ENCODE peak calls at places on chromosomes 1 and 21, in six cellular contexts. E is heart left ventricle, N is small intestine, B is A673, V is tibial nerve, W is right cardiac atrium. J is an unnamed sample.

GRCh38 chr1:205595435-205595834 is 36.4 kb downstream of the ELK4 start:
- DNase-seq in E (no peak), W (no peak), N (no peak), B (no peak), V (no peak), J (no peak)

GRCh38 chr1:209999005-209999404 is 61.0 kb downstream of the SYT14 start:
- DNase-seq in V (no peak), B (peak; percentile 28), W (no peak), E (no peak), N (no peak), J (no peak)

GRCh38 chr1:235586992-235587391 is 62.6 kb downstream of the GNG4 start:
- DNase-seq in V (no peak), N (no peak), E (no peak), W (no peak), B (no peak), J (no peak)

GRCh38 chr1:241475688-241476087 is 43.9 kb downstream of the FH start:
- DNase-seq in B (no peak), E (no peak), V (no peak), N (no peak), W (no peak), J (no peak)

GRCh38 chr1:37661401-37661800 is 26.7 kb upstream of the RSPO1 start:
- DNase-seq in N (no peak), E (no peak), V (no peak), B (no peak), W (no peak), J (no peak)

GRCh38 chr1:8203056-8203455 is 114.9 kb upstream of the SLC45A1 start:
- DNase-seq in E (no peak), W (peak; percentile 49), B (no peak), N (no peak), V (no peak), J (no peak)

GRCh38 chr1:164649146-164649545 is 90.2 kb downstream of the PBX1 start:
- DNase-seq in W (no peak), N (no peak), V (no peak), B (no peak), E (no peak), J (no peak)

GRCh38 chr1:212108187-212108586 is 72.6 kb downstream of the DTL start:
- DNase-seq in W (no peak), V (no peak), B (no peak), N (peak; percentile 76), E (no peak), J (no peak)

GRCh38 chr1:12629521-12629956 is 11.5 kb upstream of the DHRS3 start:
- DNase-seq in N (no peak), W (no peak), V (no peak), E (no peak), B (no peak), J (peak; percentile 87)

GRCh38 chr1:10644307-10645128 is 151.9 kb downstream of the CASZ1 start:
- DNase-seq in B (no peak), N (no peak), E (no peak), W (peak; percentile 21), V (no peak), J (no peak)

GRCh38 chr1:21946836-21947587 is 9.9 kb upstream of the HSPG2 start:
- DNase-seq in N (peak; percentile 41), E (no peak), V (no peak), B (no peak), W (peak; percentile 74), J (peak; percentile 41)

GRCh38 chr1:156096640-156097391 is 14.6 kb upstream of the MEX3A start:
- DNase-seq in V (peak; percentile 88), W (peak; percentile 98), E (peak; percentile 91), B (peak; percentile 90), N (peak; percentile 84), J (peak; percentile 91)

GRCh38 chr1:39195166-39196111 is 9.1 kb upstream of the MACF1 start:
- DNase-seq in E (no peak), N (no peak), W (no peak), V (no peak), B (no peak), J (no peak)
- H3K4me1 ChIP-seq in E (peaks cover 30% of the 10 kb centered on the region), N (peaks cover 16% of the 10 kb centered on the region), W (peaks cover 2% of the 10 kb centered on the region), V (no peaks in the 10 kb centered on the region), B (peaks cover 61% of the 10 kb centered on the region), J (peaks cover 35% of the 10 kb centered on the region)

DNA sequence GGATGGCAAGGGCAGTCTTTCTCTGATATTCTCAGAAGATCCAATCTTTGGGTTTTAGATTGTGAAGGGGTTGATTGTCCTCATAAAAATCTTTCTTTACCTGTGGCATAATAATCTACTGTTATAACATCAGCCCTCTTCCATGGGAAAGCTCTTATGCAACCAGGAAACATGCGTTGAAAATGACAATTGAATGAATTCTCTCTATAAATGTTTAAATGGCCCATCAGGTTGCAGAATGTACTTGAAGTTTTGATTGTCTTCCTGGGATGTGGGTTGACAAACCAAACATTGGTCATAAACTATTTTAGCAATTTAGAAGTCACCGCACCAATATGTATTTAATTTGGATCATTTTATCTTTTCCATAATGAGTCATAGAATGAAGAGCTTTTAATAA is 31.7 kb upstream of the ITLN1 start:
- DNase-seq in B (no peak), E (no peak), W (no peak), V (no peak), N (no peak), J (no peak)
- H3K27me3 ChIP-seq in B (peaks cover 14% of the 10 kb centered on the region), E (no peaks in the 10 kb centered on the region), W (no peaks in the 10 kb centered on the region), V (no peaks in the 10 kb centered on the region), N (no peaks in the 10 kb centered on the region), J (no peaks in the 10 kb centered on the region)

GRCh38 chr1:243642936-243643335 is 207.1 kb downstream of the AKT3 start:
- DNase-seq in V (no peak), B (no peak), W (no peak), E (no peak), N (no peak), J (peak; percentile 5)
- H3K4me3 ChIP-seq in V (no peak overlapping the region), B (no peak overlapping the region), W (no peak overlapping the region), E (no peak overlapping the region), N (no peak overlapping the region), J (no peak overlapping the region)

DNA sequence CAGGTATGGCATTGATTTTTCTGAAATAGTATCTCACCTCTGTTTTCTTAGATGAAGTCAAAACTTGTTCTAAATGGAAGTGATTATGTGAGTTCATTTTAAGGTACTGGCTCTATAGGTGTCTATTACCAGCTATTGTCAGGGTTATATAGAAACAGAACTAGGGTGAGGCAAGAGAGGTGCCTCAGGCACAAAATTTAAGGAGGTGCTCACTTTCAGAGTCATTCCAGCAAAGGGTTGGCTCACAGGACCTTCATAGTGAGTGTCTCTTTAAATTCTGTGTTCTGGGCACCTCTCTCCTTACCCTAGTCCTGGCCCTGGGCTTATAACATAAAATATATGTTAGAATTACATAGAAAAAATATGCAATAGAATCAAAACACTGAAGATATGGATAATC is 49.3 kb downstream of the KIAA0319L start:
- DNase-seq in E (no peak), W (no peak), V (no peak), N (no peak), B (no peak), J (no peak)
- H3K4me1 ChIP-seq in E (peaks cover 40% of the 10 kb centered on the region), W (peaks cover 14% of the 10 kb centered on the region), V (no peaks in the 10 kb centered on the region), N (peaks cover 6% of the 10 kb centered on the region), B (peaks cover 21% of the 10 kb centered on the region), J (no peaks in the 10 kb centered on the region)

DNA sequence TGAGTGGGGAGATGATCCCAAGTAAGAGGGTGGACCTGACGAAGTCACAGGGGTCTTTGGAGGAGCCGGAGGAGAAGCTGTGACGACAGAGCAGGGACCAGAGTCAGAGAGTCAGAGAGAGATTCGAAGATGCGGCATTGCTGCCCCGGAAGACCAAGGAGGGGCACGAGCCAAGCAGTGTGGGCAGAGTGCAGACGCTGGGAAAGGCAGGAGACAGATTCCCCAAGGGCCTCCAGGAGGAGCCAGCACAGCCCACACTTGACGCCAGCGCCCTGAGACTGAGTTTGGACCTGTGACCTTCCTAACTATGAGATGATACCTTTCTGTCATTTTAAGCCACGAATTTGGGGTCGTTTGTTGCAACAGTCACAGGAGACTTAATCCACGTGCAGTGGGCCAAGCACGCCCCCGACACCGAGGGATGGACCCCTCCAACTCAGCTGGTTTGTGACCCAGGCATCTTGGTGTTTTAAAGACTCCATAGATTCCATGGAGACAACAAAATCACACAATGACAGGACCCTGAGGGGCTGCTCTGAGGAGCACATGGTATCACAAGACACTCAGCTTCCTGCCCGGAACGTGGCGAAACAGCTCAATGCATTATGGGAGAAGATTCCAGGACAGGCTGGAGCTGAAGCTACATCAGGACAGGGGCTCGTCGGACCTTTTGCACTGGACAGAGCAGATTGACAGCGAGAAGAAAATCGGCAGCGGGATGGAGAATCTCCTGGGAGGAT is 11.0 kb upstream of the TFF1 start:
- DNase-seq in N (no peak), V (no peak), B (no peak), E (no peak), W (no peak), J (no peak)
- H3K27me3 ChIP-seq in N (no peaks in the 10 kb centered on the region), V (peaks cover 11% of the 10 kb centered on the region), B (no peaks in the 10 kb centered on the region), E (no peaks in the 10 kb centered on the region), W (no peaks in the 10 kb centered on the region), J (no peaks in the 10 kb centered on the region)

DNA sequence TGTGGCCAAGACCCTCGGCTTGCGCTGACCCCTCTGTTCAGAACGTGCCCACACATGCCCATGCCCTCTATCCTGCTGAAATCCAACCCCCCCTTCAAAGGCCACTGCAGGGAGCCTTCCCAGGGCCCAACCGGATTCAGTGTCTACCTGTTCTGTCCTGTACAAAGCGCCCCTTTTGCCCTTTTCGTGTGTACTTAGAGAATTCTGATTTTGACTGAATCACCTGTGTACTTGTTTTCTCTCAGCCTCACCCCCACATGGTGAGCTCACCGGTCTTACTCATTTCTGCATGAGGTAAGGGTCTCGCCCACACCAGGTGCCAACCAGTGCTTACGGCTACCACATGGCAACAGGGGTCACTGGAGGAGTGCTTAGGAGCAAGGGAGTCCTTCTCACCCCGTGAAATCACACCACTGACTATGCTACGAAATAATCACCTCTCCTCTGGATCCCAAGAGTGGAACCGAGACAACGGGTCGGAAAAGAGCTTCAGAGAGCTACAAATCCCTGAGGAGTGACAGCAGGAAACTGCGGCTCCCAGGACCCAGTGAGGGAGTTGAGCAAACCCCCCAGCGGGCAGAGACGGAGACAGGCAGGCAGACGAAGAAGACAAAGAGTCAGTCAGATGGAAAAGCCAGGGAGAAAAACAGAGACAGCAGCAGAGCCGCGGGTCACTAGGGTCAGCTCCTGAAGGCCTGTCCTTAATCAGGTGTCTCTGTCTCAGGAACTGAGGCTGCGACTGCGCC is 2.1 kb upstream of the S100A2 start:
- DNase-seq in W (no peak), B (peak; percentile 41), E (no peak), N (no peak), V (no peak), J (peak; percentile 57)
- H3K4me3 ChIP-seq in W (no peak overlapping the region), B (no peak overlapping the region), E (no peak overlapping the region), N (no peak overlapping the region), V (peak overlapping the region; percentile 10), J (peak overlapping the region; percentile 34)

DNA sequence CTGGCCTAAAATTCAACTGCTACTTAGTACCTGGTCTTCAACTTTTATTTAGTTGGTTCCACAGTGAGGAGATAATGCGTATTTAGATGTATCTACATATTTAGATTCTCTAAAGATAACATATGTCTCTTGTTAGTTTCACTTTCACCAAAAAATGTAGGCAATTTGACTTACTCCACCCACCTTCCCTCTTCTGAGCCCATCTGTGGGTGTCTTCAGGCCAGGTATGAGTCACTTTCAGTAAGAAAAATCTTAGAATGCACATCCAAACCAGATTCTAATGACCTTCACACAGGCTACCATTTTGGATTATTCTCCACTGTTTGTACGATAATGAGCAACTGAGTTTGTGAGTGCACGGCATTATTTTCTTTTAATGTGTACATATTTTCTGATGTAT is 501.7 kb downstream of the NEGR1 start:
- DNase-seq in N (no peak), E (no peak), W (no peak), V (no peak), B (no peak), J (no peak)
- H3K4me1 ChIP-seq in N (no peaks in the 10 kb centered on the region), E (no peaks in the 10 kb centered on the region), W (peaks cover 2% of the 10 kb centered on the region), V (no peaks in the 10 kb centered on the region), B (no peaks in the 10 kb centered on the region), J (peaks cover 18% of the 10 kb centered on the region)

J was measured in GM23338.